ENCODE peak calls at places on chromosomes 6 and 20, in seven cellular contexts. N is cardiac fibroblast, S is prostate gland, U is left lung, E is cardiac muscle cell, F is GM12865, M is Calu3. D is an unnamed sample.

GRCh38 chr6:15244605-15245360 is 1.1 kb upstream of the JARID2 start:
- DNase-seq in S (peak), N (peak), F (peak), E (peak), M (peak), U (no peak), D (peak)

GRCh38 chr20:54208492-54209044 is 681 bp downstream of the PFDN4 start:
- DNase-seq in E (no peak), U (no peak), S (no peak), N (peak), M (no peak), F (peak), D (peak)

GRCh38 chr6:30793521-30794194 is 49.3 kb upstream of the IER3 start:
- DNase-seq in N (peak), F (peak), S (no peak), M (no peak), E (no peak), U (no peak), D (peak)

GRCh38 chr6:101662111-101662897 is 268.8 kb downstream of the GRIK2 start:
- DNase-seq in M (no peak), F (peak), N (no peak), S (no peak), E (no peak), U (no peak), D (no peak)

GRCh38 chr6:166567107-166567506 is 19.4 kb downstream of the RAMACL start:
- DNase-seq in F (no peak), N (peak), E (no peak), S (no peak), M (no peak), U (no peak), D (peak)

GRCh38 chr6:169074551-169074950 is 179.1 kb downstream of the THBS2 start:
- DNase-seq in F (no peak), S (no peak), U (no peak), M (no peak), E (no peak), N (peak), D (peak)

GRCh38 chr6:149150999-149151398 is 166.5 kb upstream of the TAB2 start:
- DNase-seq in U (no peak), N (no peak), M (no peak), S (no peak), E (no peak), F (peak), D (no peak)

GRCh38 chr6:165842291-165842936 is 179.4 kb upstream of the PDE10A start:
- DNase-seq in F (no peak), N (no peak), U (no peak), M (no peak), E (no peak), S (no peak), D (no peak)

GRCh38 chr6:112232845-112233256 is 21.5 kb downstream of the LAMA4 start:
- DNase-seq in U (no peak), S (no peak), N (peak), F (no peak), M (no peak), E (no peak), D (peak)

GRCh38 chr6:30981942-30982772 is 1.4 kb upstream of the MUC21 start:
- DNase-seq in M (peak), U (no peak), F (no peak), E (peak), N (peak), S (peak), D (peak)

GRCh38 chr6:142027074-142027473 is 105.7 kb upstream of the GJE1 start:
- DNase-seq in S (no peak), N (no peak), E (no peak), M (no peak), F (no peak), U (no peak), D (no peak)

GRCh38 chr6:13581700-13582229 is 7.4 kb downstream of the SIRT5 start:
- DNase-seq in F (no peak), E (no peak), N (no peak), U (no peak), S (no peak), M (no peak), D (no peak)

GRCh38 chr6:122361314-122361979 is 38.0 kb upstream of the HSF2 start:
- DNase-seq in N (no peak), S (no peak), U (peak), M (no peak), E (no peak), F (no peak), D (no peak)

GRCh38 chr6:134287863-134288537 is 29.9 kb downstream of the SGK1 start:
- DNase-seq in S (no peak), U (no peak), F (peak), M (no peak), N (peak), E (no peak), D (no peak)

GRCh38 chr6:110513001-110513400 is 36.6 kb upstream of the SLC22A16 start:
- DNase-seq in M (no peak), E (no peak), N (peak), U (no peak), S (no peak), F (no peak), D (peak)

GRCh38 chr6:130724089-130724488 is 103.1 kb upstream of the SMLR1 start:
- DNase-seq in U (no peak), N (no peak), S (no peak), E (no peak), F (no peak), M (no peak), D (no peak)

GRCh38 chr20:41140226-41141133 is 3.1 kb downstream of the PLCG1 start:
- DNase-seq in M (no peak), U (no peak), E (no peak), N (no peak), F (no peak), S (no peak), D (no peak)

GRCh38 chr6:160160450-160160849 is 38.8 kb downstream of the SLC22A1 start:
- DNase-seq in M (no peak), U (no peak), N (no peak), F (no peak), E (no peak), S (peak), D (peak)

GRCh38 chr6:21707527-21707926 is 114.0 kb downstream of the SOX4 start:
- DNase-seq in M (no peak), F (no peak), U (no peak), E (no peak), S (no peak), N (no peak), D (no peak)

GRCh38 chr6:10945845-10946244 is 59.0 kb downstream of the SYCP2L start:
- DNase-seq in M (no peak), E (no peak), F (no peak), N (no peak), S (no peak), U (no peak), D (no peak)

GRCh38 chr6:99606670-99607415 is at the start of gene PRDM13:
- DNase-seq in S (no peak), M (no peak), N (no peak), E (no peak), U (peak), F (no peak), D (no peak)

GRCh38 chr6:6657085-6657819 is 68.7 kb downstream of the LY86 start:
- DNase-seq in U (no peak), N (no peak), F (peak), S (no peak), E (no peak), M (no peak), D (no peak)

GRCh38 chr20:34165246-34165645 is 53.2 kb upstream of the EIF2S2 start:
- DNase-seq in N (no peak), F (no peak), S (no peak), E (peak), U (no peak), M (no peak), D (no peak)

GRCh38 chr6:16426241-16426640 is 187.9 kb downstream of the GMPR start:
- DNase-seq in E (no peak), S (no peak), N (no peak), M (no peak), F (no peak), U (no peak), D (no peak)

GRCh38 chr6:30955367-30956042 is 14.7 kb downstream of the MUCL3 start:
- DNase-seq in M (peak), S (no peak), U (peak), N (peak), E (peak), F (peak), D (peak)

GRCh38 chr20:19211661-19212523 is 550 bp upstream of the SLC24A3 start:
- DNase-seq in S (peak), M (no peak), F (no peak), U (peak), N (no peak), E (peak), D (peak)

GRCh38 chr6:4664117-4664626 is 112.0 kb upstream of the CDYL start:
- DNase-seq in F (no peak), N (peak), M (no peak), U (no peak), S (no peak), E (no peak), D (peak)

GRCh38 chr20:17657898-17658647 is 24.0 kb downstream of the RRBP1 start:
- DNase-seq in E (no peak), F (no peak), U (no peak), M (no peak), S (no peak), N (no peak), D (no peak)

GRCh38 chr20:17660667-17661066 is 21.4 kb downstream of the RRBP1 start:
- DNase-seq in M (no peak), N (no peak), S (no peak), E (no peak), U (no peak), F (no peak), D (no peak)

GRCh38 chr20:17658648-17658993 is 23.4 kb downstream of the RRBP1 start:
- DNase-seq in F (no peak), M (no peak), E (no peak), N (no peak), S (no peak), U (no peak), D (no peak)

GRCh38 chr20:17661121-17661744 is 20.8 kb downstream of the RRBP1 start:
- DNase-seq in M (no peak), N (peak), S (no peak), E (no peak), U (no peak), F (no peak), D (no peak)

DNA sequence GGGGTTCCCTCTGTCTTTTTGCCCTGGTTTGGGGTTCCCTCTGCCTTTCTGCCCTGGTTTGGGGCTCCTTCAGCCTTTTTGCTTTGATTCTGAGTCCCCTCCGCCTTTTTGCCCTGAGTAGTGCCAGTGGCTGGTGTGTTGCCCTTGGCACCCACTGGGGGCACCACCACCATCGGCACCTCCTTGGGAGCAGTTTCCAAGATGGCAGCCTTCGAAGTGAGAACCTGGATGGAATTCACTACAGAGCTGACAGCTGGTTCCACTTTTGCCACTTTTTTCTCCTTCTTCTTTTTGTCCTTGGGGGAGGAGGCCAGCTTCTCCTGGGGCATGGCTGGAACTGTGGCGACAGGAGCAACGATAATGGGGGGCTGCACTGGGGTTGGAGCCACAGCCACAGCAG is 22.2 kb downstream of the RRBP1 start:
- DNase-seq in U (no peak), N (no peak), E (no peak), F (no peak), S (no peak), M (no peak), D (no peak)
- TF ChIP-seq CTCF in U (no peak), N (no peak), E (no peak), F (no peak), S (no peak), M (no peak), D (peak)

GRCh38 chr20:46102940-46103339 is 13.2 kb upstream of the NCOA5 start:
- DNase-seq in U (no peak), N (no peak), E (no peak), F (no peak), S (no peak), M (no peak), D (no peak)

GRCh38 chr20:46101957-46102356 is 12.2 kb upstream of the NCOA5 start:
- DNase-seq in F (no peak), M (no peak), U (no peak), S (no peak), N (no peak), E (no peak), D (no peak)

GRCh38 chr20:46104262-46104661 is 13.9 kb upstream of the CD40 start:
- DNase-seq in N (no peak), E (no peak), S (no peak), F (no peak), M (no peak), U (no peak), D (no peak)

DNA sequence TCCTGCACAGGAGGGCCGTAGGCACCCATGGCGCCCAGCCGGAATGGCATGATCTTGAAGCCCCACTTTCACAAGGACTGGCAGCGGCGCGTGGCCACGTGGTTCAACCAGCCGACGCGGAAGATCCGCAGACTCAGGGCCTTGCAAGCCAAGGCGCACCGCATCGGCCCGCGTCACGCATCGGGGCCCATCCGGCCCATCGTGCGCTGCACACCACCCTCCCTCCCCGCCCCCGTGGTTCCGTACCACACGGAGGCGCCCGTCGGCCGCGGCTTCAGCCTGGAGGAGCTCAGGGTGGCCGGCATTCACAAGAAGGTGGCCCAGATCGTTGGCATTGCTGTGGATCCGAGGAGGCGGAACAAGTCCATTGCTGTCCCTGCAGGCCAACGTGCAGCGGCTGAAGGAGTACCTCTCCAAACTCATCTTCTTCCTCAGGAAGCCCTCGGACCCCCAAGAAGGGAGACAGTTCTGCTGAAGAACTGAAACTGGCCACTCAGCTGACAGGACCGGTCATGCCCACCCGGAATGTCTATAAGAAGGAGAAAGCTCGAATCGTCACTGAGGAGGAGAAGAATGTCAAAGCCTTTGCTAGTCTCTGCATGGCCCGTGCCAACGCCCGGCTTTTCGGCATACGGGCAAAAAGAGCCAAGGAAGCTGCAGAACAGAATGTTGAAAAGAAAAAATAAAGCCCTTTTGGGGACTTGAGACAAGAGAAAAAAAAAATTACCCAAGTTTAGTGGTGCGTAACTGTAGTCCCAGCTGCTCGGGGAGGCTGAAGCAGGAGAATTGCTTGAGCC is 9.9 kb upstream of the NCOA5 start:
- DNase-seq in F (peak), E (no peak), U (peak), N (no peak), S (no peak), M (no peak), D (no peak)
- TF ChIP-seq CTCF in F (peak), E (peak), U (no peak), N (no peak), S (no peak), M (no peak), D (no peak)

DNA sequence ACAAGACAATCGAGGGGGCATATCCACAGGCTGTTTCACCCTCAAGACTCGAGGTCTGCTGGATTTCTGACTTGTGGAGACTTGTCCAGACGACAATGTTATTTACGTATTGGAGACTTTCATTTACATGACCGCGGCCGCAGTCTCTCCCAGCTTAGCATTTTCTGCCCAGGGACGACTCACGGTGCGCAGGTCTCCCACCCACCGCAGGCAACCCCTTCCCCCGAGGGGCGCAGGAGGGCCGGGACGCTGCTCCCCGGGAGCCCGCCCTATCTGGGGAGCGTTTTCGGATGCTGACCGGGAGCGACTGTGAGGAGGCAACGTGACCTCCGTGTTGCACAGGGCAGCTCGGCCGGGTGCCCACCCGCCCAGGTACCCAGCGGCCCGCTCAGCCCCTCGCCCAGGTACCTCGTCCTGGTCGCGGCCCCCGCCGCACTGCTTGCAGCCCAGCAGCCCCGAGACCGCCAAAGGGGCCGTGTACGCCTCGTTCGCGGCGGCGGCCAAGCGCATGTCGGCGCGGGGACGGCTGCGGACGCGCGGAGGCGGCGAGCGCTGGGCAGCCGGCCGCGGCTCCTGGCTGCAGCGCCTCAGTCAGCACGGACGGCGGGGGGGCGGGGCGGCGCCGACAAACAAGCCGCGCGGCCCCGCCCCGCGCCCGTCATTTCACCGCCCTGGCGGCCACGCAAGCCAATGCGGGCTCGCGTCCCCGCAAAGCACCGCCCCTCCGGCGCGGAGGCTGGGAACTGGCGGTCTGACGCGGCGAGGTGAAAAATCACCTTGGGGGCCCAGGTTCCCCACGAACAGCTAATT is 85.5 kb downstream of the SESN1 start:
- DNase-seq in F (peak), S (peak), E (peak), N (peak), M (peak), U (peak), D (peak)
- TF ChIP-seq CTCF in F (no peak), S (peak), E (no peak), N (no peak), M (no peak), U (no peak), D (no peak)

GRCh38 chr20:62395311-62396242 is 8.7 kb downstream of the RPS21 start:
- DNase-seq in E (no peak), S (no peak), F (no peak), M (peak), U (no peak), N (no peak), D (no peak)
- TF ChIP-seq CTCF in E (no peak), S (no peak), F (no peak), M (peak), U (no peak), N (no peak), D (peak)

GRCh38 chr6:47073125-47074110 is 31.3 kb upstream of the ADGRF1 start:
- DNase-seq in U (no peak), F (no peak), E (no peak), S (no peak), N (no peak), M (no peak), D (no peak)
- TF ChIP-seq CTCF in U (no peak), F (peak), E (peak), S (no peak), N (peak), M (no peak), D (peak)

GRCh38 chr20:57573176-57573575 is 12.3 kb downstream of the PCK1 start:
- DNase-seq in S (no peak), E (no peak), F (no peak), N (no peak), M (no peak), U (no peak), D (no peak)

GRCh38 chr20:57574954-57575353 is 14.0 kb downstream of the PCK1 start:
- DNase-seq in E (no peak), S (no peak), U (no peak), F (no peak), N (no peak), M (no peak), D (no peak)

GRCh38 chr20:57576002-57576401 is 15.1 kb downstream of the PCK1 start:
- DNase-seq in F (no peak), S (no peak), N (no peak), M (no peak), E (no peak), U (no peak), D (no peak)

GRCh38 chr20:57570898-57571297 is 10.0 kb downstream of the PCK1 start:
- DNase-seq in S (no peak), U (no peak), N (no peak), E (no peak), F (no peak), M (no peak), D (no peak)

DNA sequence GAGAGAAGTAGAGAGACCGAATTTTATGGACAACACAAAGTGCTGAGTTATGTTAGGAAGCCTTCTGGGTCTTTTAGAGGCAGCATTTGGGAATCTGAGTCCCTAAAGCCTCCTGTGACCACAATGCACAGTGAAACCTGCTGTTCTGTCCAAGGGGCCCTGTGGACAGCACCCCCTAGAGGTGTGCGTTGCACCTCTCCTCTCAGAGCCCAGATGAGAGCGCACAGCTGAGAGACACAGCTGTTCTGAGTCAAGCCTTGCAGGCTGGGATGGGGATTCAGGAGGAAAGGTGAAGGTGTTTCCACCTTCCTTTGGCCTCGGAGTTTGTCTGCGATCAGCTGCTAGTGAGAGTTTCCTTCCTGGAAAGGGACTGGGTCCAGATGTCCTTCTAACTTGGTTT is 13.0 kb downstream of the PCK1 start:
- DNase-seq in F (no peak), S (no peak), M (no peak), N (no peak), U (no peak), E (no peak), D (no peak)
- TF ChIP-seq CTCF in F (peak), S (no peak), M (peak), N (no peak), U (no peak), E (no peak), D (peak)

DNA sequence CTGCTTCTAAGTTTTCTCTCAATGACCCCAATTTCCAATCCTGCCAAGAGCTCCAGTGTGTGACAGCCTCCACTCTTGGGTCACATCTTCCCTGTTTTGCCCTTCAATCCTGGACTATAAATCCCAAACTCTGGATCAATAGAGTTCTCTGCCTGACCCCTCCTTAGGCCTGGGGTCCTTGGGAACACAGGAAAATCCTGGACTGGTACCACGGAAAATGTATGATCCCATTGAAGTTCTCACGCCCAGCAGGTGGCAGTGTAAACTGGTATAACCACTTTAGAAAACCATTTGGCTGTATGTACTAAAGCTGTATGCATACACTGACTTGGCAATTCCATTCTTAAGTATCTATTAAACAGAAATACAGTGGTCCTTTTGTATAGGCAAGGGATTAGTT is 98.0 kb downstream of the SNAP25 start:
- DNase-seq in U (no peak), S (peak), E (no peak), M (peak), N (no peak), F (peak), D (no peak)
- TF ChIP-seq CTCF in U (no peak), S (no peak), E (no peak), M (no peak), N (peak), F (peak), D (peak)

D was measured in astrocyte of the spinal cord.